ENCODE peak calls at places on chromosome 12, in six cellular contexts. K is astrocyte of the spinal cord, G is ascending aorta, X is choroid plexus epithelial cell, P is AG04449, Y is heart right ventricle. S is an unnamed sample.

GRCh38 chr12:121184425-121184824 is 25.5 kb upstream of the P2RX4 start:
- DNase-seq in K (no peak), G (no peak), X (no peak), P (no peak), Y (no peak), S (no peak)

GRCh38 chr12:129606239-129606638 is 297.6 kb downstream of the TMEM132D start:
- DNase-seq in K (no peak), G (no peak), X (peak), P (no peak), Y (no peak), S (no peak)

GRCh38 chr12:5430639-5431603 is 987 bp upstream of the NTF3 start:
- DNase-seq in K (no peak), G (no peak), X (no peak), P (no peak), Y (no peak), S (no peak)

GRCh38 chr12:9619411-9620179 is 11.9 kb upstream of the KLRB1 start:
- DNase-seq in K (no peak), G (no peak), X (no peak), P (no peak), Y (no peak), S (no peak)

GRCh38 chr12:7859552-7859951 is 13.2 kb downstream of the SLC2A14 start:
- DNase-seq in K (peak), G (no peak), X (peak), P (no peak), Y (no peak), S (peak)

GRCh38 chr12:46300906-46301305 is 32.1 kb upstream of the SLC38A1 start:
- DNase-seq in K (peak), G (no peak), X (peak), P (no peak), Y (peak), S (peak)

GRCh38 chr12:64099430-64099829 is 122.7 kb downstream of the KICS2 start:
- DNase-seq in K (peak), G (no peak), X (peak), P (peak), Y (peak), S (peak)

GRCh38 chr12:70543444-70543843 is 93.8 kb downstream of the PTPRB start:
- DNase-seq in K (peak), G (no peak), X (peak), P (peak), Y (peak), S (peak)

GRCh38 chr12:119593578-119594398 is at the start of gene TMEM233:
- DNase-seq in K (peak), G (no peak), X (no peak), P (no peak), Y (peak), S (no peak)

GRCh38 chr12:107655281-107656065 is 30.1 kb upstream of the PWP1 start:
- DNase-seq in K (no peak), G (no peak), X (no peak), P (no peak), Y (no peak), S (no peak)

GRCh38 chr12:88993655-88994054 is 358.6 kb downstream of the DUSP6 start:
- DNase-seq in K (peak), G (no peak), X (peak), P (peak), Y (no peak), S (peak)

GRCh38 chr12:91380651-91381050 is 198.0 kb upstream of the DCN start:
- DNase-seq in K (no peak), G (no peak), X (no peak), P (no peak), Y (no peak), S (no peak)

GRCh38 chr12:13049816-13050215 is 5.6 kb downstream of the FAM234B start:
- DNase-seq in K (peak), G (no peak), X (peak), P (peak), Y (peak), S (peak)

GRCh38 chr12:17020765-17021164 is 414.8 kb upstream of the LMO3 start:
- DNase-seq in K (no peak), G (no peak), X (no peak), P (no peak), Y (no peak), S (no peak)

GRCh38 chr12:106767954-106768501 is 6.5 kb upstream of the RIC8B start:
- DNase-seq in K (peak), G (no peak), X (peak), P (no peak), Y (no peak), S (peak)

GRCh38 chr12:132592261-132592970 is 18.0 kb downstream of the LRCOL1 start:
- DNase-seq in K (no peak), G (no peak), X (no peak), P (no peak), Y (no peak), S (no peak)

GRCh38 chr12:51323966-51324895 is at the start of gene BIN2:
- DNase-seq in K (no peak), G (peak), X (no peak), P (no peak), Y (peak), S (no peak)

GRCh38 chr12:54338682-54339296 is 13.9 kb downstream of the COPZ1 start:
- DNase-seq in K (peak), G (no peak), X (peak), P (no peak), Y (no peak), S (peak)

GRCh38 chr12:27619308-27619707 is 76.9 kb upstream of the REP15 start:
- DNase-seq in K (peak), G (no peak), X (peak), P (no peak), Y (no peak), S (peak)

GRCh38 chr12:25241171-25242020 is 9.3 kb downstream of the KRAS start:
- DNase-seq in K (peak), G (no peak), X (peak), P (peak), Y (no peak), S (peak)

GRCh38 chr12:26987634-26988424 is 26.4 kb downstream of the TM7SF3 start:
- DNase-seq in K (no peak), G (no peak), X (peak), P (no peak), Y (peak), S (peak)

GRCh38 chr12:40038619-40039018 is 67.3 kb downstream of the SLC2A13 start:
- DNase-seq in K (no peak), G (no peak), X (no peak), P (no peak), Y (no peak), S (no peak)

DNA sequence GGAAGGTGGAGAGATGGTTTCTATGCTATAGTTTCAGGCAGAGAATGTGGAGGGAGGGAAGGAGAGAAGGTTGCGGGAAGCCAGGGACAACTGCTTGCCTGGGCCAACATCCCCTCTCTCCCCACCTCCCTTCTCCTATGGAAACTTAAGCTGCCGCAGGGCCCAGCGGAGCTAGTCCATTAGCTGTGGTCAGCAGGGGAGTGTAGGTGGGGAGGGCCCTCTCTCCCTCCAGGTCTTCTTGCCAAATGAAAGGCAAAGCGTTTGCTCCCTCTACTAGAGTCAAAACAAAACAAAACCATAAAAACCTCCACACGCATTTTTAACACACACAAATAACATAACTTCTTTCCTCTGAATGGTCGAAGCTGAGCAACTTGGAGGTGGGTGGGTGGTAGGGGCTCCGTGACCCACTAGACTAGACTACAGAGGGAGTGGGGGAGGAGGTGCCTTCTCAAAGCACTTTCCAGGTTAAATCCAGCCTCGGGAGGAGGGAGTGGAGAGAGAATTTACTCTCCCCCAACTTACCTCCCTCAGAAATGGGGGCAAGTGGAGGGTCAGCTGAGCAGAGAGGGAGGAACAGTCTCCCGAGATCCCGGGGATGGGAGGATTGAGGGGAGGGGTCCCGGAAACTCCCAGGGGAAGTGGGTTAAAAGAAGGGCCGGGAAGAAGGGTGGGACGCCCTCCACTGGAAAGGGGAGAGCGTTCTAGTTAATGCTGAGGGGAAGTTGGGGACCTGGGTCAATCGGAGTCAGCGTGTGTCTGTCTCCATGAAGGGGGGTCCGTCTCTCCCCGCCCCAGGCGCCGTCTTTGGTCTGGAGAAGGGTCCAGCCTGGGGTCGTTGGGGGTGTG is 4.6 kb upstream of the CACNB3 start:
- DNase-seq in K (peak), G (no peak), X (peak), P (no peak), Y (no peak), S (peak)
- H3K4me3 ChIP-seq in K (peak), G (peak), X (peak), P (peak), Y (peak), S (peak)

GRCh38 chr12:6613776-6614512 is 6.8 kb upstream of the CHD4 start:
- DNase-seq in K (peak), G (peak), X (peak), P (peak), Y (peak), S (peak)
- TF ChIP-seq CTCF in K (no peak), G (peak), X (peak), P (peak), Y (no peak), S (peak)

GRCh38 chr12:3398196-3398789 is 92.7 kb upstream of the PRMT8 start:
- DNase-seq in K (no peak), G (no peak), X (no peak), P (no peak), Y (no peak), S (no peak)
- H3K4me3 ChIP-seq in K (no peak), G (no peak), X (no peak), P (no peak), Y (no peak), S (no peak)

GRCh38 chr12:93960521-93960920 is 187.9 kb upstream of the PLXNC1 start:
- DNase-seq in K (peak), G (no peak), X (peak), P (no peak), Y (no peak), S (no peak)

GRCh38 chr12:93959657-93960056 is 188.7 kb upstream of the PLXNC1 start:
- DNase-seq in K (no peak), G (no peak), X (no peak), P (no peak), Y (no peak), S (no peak)

GRCh38 chr12:93957180-93957579 is 191.2 kb upstream of the PLXNC1 start:
- DNase-seq in K (no peak), G (no peak), X (no peak), P (no peak), Y (no peak), S (no peak)

GRCh38 chr12:93956551-93956950 is 191.8 kb upstream of the PLXNC1 start:
- DNase-seq in K (no peak), G (no peak), X (no peak), P (no peak), Y (no peak), S (no peak)

DNA sequence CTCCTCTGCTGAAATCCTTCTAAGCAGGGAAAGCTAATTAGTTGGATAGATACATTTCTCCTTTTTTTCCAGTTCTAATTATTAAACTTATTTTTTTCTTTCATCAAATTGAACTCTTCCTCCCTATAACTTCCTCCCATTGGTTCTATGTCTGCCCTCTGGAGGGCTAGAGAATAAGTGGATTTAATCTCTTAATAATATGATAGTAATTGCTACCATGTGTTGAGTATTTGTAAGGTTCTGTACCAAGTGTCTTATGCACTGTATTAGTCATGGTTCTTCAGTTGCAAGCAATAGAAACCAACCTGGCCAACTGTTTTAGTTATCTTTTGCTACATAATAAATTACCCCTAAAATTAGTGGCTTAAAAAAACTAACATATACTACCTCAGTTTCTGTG is 190.5 kb upstream of the PLXNC1 start:
- DNase-seq in K (no peak), G (no peak), X (no peak), P (no peak), Y (no peak), S (no peak)
- TF ChIP-seq CTCF in K (no peak), G (no peak), X (no peak), P (no peak), Y (no peak), S (no peak)

DNA sequence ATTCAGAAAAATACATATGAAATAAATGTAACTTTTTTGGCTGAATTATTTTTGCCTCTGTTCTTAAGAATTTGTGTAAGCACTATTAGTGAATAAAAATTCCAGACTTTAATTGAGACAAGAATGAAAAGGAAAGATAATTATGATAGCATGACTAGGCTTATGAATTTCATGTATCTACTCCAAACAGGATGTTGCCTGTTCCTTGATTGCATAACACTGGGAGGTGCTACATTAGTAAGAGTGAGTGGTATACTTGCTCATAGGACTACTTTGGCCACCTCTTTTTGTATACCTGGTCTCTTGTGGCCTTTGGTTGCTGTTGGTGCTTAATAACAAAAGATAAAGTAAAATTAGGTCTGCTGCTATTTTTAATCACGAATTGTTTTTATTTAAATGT is 112.8 kb downstream of the NAV3 start:
- DNase-seq in K (peak), G (no peak), X (peak), P (peak), Y (no peak), S (peak)
- H3K4me3 ChIP-seq in K (no peak), G (no peak), X (no peak), P (no peak), Y (no peak), S (no peak)

GRCh38 chr12:124310178-124310577 is 15.3 kb downstream of the RFLNA start:
- DNase-seq in K (no peak), G (no peak), X (no peak), P (no peak), Y (no peak), S (no peak)
- TF ChIP-seq CTCF in K (no peak), G (no peak), X (no peak), P (no peak), Y (no peak), S (no peak)

S was measured in fibroblast of pulmonary artery.